ENCODE peak calls at places on chromosomes 11 and 22, in ten cellular contexts. L is anterior cingulate cortex; S is NCI-H1092; T is cardiac fibroblast; B is CD8-positive, alpha-beta memory T cell; W is HuH-7.5; G is amniotic stem cell; C is stimulated activated CD4-positive, alpha-beta T cell treated with anti-CD3 and anti-CD28 coated beads, Interleukin-4, amount 100 ng/mL, for 48 hours; V is activated gamma-delta T cell treated with anti-CD3 and anti-CD28 coated beads, Interleukin-2, amount 50 U/mL, for 16 hours; Y is effector memory CD8-positive, alpha-beta T cell. H is an unnamed sample.

GRCh38 chr11:76631566-76632308 is 38.8 kb downstream of the LRRC32 start:
- DNase-seq in S (no peak), V (no peak), Y (no peak), B (no peak), G (no peak), L (no peak), W (no peak), C (no peak), T (no peak), H (no peak)

GRCh38 chr22:21632237-21632895 is at the start of gene CCDC116:
- DNase-seq in W (no peak), T (no peak), C (peak), V (peak), G (no peak), S (peak), Y (peak), L (no peak), B (peak), H (no peak)

GRCh38 chr22:42080287-42080686 is 787 bp downstream of the SMDT1 start:
- DNase-seq in V (no peak), Y (no peak), L (no peak), T (peak), C (no peak), B (no peak), G (peak), S (peak), W (no peak), H (peak)

GRCh38 chr11:119671561-119672015 is 57.4 kb downstream of the NECTIN1 start:
- DNase-seq in L (peak), B (no peak), V (no peak), Y (no peak), G (no peak), S (peak), C (no peak), T (peak), W (no peak), H (no peak)

GRCh38 chr22:46064236-46064965 is 85.9 kb upstream of the PPARA start:
- DNase-seq in C (no peak), L (no peak), Y (no peak), V (no peak), S (no peak), W (no peak), B (no peak), G (no peak), T (no peak), H (no peak)

GRCh38 chr11:99320769-99321290 is 300.1 kb downstream of the CNTN5 start:
- DNase-seq in V (no peak), L (no peak), B (no peak), C (no peak), G (no peak), W (no peak), Y (no peak), S (no peak), T (peak), H (no peak)

GRCh38 chr22:23682827-23683355 is 7.9 kb upstream of the RGL4 start:
- DNase-seq in T (no peak), V (no peak), C (no peak), Y (no peak), G (no peak), L (no peak), W (no peak), B (no peak), S (no peak), H (no peak)

GRCh38 chr11:18243783-18244362 is 4.6 kb downstream of the SAA2 start:
- DNase-seq in Y (peak), G (peak), V (peak), L (no peak), C (peak), T (peak), S (no peak), W (no peak), B (peak), H (peak)

GRCh38 chr11:64207247-64208085 is 945 bp downstream of the FERMT3 start:
- DNase-seq in C (peak), V (peak), T (peak), B (peak), W (no peak), Y (peak), S (no peak), G (no peak), L (no peak), H (no peak)

GRCh38 chr11:128688031-128688713 is 5.7 kb upstream of the FLI1 start:
- DNase-seq in Y (no peak), C (no peak), G (no peak), V (no peak), B (no peak), L (no peak), W (no peak), S (no peak), T (no peak), H (no peak)

GRCh38 chr11:68314886-68315580 is 2.6 kb downstream of the LRP5 start:
- DNase-seq in S (no peak), T (peak), B (no peak), C (no peak), V (no peak), W (peak), Y (no peak), L (no peak), G (no peak), H (no peak)